ENCODE peak calls at places on chromosomes 1 and 21, in eight cellular contexts. T, X, A, E, C, R, U and P are unnamed samples. For H3K4me1, the result is how much of the 10 kb centered on the place peaks cover.

GRCh38 chr1:45332346-45332720 is 5.6 kb downstream of the HPDL start:
- DNase-seq in T (no peak), X (no peak), A (no peak), E (no peak), C (no peak), R (no peak), U (no peak), P (no peak)

GRCh38 chr1:247614625-247615024 is 9.2 kb downstream of the OR2G3 start:
- DNase-seq in T (no peak), X (no peak), A (no peak), E (no peak), C (no peak), R (no peak), U (no peak), P (no peak)

GRCh38 chr1:29267341-29268070 is 31.2 kb downstream of the PTPRU start:
- DNase-seq in T (no peak), X (no peak), A (no peak), E (no peak), C (no peak), R (peak), U (no peak), P (no peak)

GRCh38 chr1:167431909-167432650 is 86.2 kb downstream of the CD247 start:
- DNase-seq in T (no peak), X (no peak), A (no peak), E (no peak), C (no peak), R (no peak), U (no peak), P (no peak)

GRCh38 chr1:74010206-74010605 is 187.8 kb downstream of the LRRIQ3 start:
- DNase-seq in T (no peak), X (no peak), A (no peak), E (no peak), C (no peak), R (no peak), U (no peak), P (no peak)

GRCh38 chr1:160756617-160757206 is 17.7 kb downstream of the SLAMF7 start:
- DNase-seq in T (no peak), X (no peak), A (no peak), E (no peak), C (no peak), R (no peak), U (no peak), P (no peak)

GRCh38 chr1:39139723-39140360 is 64.7 kb upstream of the MACF1 start:
- DNase-seq in T (no peak), X (no peak), A (no peak), E (no peak), C (no peak), R (no peak), U (no peak), P (no peak)

GRCh38 chr1:230917284-230918135 is 49.2 kb upstream of the C1orf198 start:
- DNase-seq in T (peak), X (peak), A (peak), E (peak), C (peak), R (peak), U (peak), P (peak)

GRCh38 chr21:26273686-26274313 is 103.2 kb upstream of the APP start:
- DNase-seq in T (no peak), X (no peak), A (no peak), E (no peak), C (no peak), R (no peak), U (no peak), P (no peak)
- H3K4me1 ChIP-seq in T (under half), X (under half), A (under half), E (under half), C (under half), R (under half), U (under half), P (under half)

GRCh38 chr1:2875677-2876531 is 74.4 kb upstream of the TTC34 start:
- DNase-seq in T (no peak), X (no peak), A (no peak), E (peak), C (peak), R (no peak), U (no peak), P (no peak)
- TF ChIP-seq CTCF in T (no peak), X (peak), A (peak), E (peak), C (peak), R (no peak), U (no peak), P (peak)

DNA sequence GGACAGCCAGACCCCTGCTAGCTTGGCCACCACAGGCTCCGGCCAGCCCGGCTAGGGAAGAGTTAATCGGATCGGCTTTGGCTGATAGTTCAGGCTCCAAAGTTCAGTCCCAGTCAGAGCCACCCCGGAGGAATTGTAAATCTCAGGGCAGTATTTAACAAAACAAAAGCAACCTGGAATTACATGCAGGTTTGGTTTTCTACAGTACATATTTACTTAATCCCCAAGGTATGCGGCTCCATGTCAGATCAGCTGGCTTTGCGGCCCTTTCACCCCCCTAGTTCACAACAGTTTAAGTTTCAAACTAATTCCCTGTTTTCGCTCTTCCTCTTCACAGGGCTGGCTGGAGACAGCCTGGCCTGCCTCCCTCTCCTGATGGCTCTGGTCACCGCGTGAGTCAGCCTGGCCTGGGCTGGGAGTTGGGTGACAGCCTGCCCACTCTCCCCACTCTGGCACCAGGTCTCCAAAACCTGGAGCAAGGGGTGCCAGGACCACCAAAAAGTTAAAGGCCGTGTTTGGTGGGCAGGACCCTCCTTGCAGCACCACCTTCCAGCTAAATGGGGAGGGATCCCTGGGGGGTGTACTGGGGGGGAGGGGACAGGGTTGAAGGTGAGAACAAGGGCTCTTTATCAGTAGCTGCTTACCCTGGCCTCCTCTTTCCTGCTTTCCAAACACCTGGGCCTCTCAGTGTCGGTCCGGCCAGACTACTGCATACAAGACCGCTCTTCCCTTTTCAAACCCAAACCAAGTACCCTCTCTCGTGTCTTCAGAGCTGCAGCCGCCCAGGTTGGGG is 1.9 kb downstream of the DHRS3 start:
- DNase-seq in T (peak), X (peak), A (peak), E (peak), C (peak), R (peak), U (peak), P (peak)
- H3K4me1 ChIP-seq in T (under half), X (under half), A (under half), E (under half), C (half or more), R (under half), U (under half), P (under half)

DNA sequence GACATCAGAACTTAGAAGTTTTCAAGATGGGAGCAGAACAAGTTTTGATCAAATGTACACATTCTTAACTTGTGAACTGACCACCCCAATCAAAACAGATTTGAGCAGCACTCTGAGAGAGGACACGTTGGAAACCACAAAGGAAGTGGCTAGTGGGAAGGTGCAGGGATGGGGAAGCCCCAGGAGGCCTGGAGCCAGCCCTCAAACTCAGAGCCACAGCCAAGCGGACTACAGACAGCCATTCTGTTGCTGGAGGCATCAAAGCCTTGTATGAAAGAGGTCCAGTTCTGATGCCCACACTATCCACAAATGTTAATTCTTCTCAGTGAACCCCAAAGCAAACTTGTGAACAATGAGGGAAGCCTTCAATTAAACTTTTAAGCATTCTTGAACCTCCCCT is 143.6 kb upstream of the RAB4A start:
- DNase-seq in T (no peak), X (peak), A (no peak), E (no peak), C (peak), R (no peak), U (no peak), P (no peak)
- TF ChIP-seq CTCF in T (no peak), X (no peak), A (no peak), E (no peak), C (no peak), R (no peak), U (no peak), P (no peak)

GRCh38 chr1:225879521-225880209 is 2.5 kb downstream of the TMEM63A start:
- DNase-seq in T (peak), X (no peak), A (no peak), E (no peak), C (no peak), R (no peak), U (peak), P (no peak)
- H3K4me1 ChIP-seq in T (under half), X (under half), A (under half), E (under half), C (half or more), R (under half), U (half or more), P (under half)

GRCh38 chr1:997728-998050 is 2.2 kb downstream of the HES4 start:
- DNase-seq in T (no peak), X (no peak), A (peak), E (no peak), C (no peak), R (no peak), U (no peak), P (no peak)

GRCh38 chr1:999797-1000356 is at the start of gene HES4:
- DNase-seq in T (peak), X (peak), A (peak), E (peak), C (peak), R (peak), U (peak), P (peak)

GRCh38 chr1:998905-999796 is 746 bp downstream of the HES4 start:
- DNase-seq in T (peak), X (peak), A (peak), E (no peak), C (no peak), R (peak), U (no peak), P (peak)

GRCh38 chr1:996851-997727 is 2.8 kb downstream of the HES4 start:
- DNase-seq in T (no peak), X (no peak), A (no peak), E (no peak), C (no peak), R (no peak), U (no peak), P (peak)

DNA sequence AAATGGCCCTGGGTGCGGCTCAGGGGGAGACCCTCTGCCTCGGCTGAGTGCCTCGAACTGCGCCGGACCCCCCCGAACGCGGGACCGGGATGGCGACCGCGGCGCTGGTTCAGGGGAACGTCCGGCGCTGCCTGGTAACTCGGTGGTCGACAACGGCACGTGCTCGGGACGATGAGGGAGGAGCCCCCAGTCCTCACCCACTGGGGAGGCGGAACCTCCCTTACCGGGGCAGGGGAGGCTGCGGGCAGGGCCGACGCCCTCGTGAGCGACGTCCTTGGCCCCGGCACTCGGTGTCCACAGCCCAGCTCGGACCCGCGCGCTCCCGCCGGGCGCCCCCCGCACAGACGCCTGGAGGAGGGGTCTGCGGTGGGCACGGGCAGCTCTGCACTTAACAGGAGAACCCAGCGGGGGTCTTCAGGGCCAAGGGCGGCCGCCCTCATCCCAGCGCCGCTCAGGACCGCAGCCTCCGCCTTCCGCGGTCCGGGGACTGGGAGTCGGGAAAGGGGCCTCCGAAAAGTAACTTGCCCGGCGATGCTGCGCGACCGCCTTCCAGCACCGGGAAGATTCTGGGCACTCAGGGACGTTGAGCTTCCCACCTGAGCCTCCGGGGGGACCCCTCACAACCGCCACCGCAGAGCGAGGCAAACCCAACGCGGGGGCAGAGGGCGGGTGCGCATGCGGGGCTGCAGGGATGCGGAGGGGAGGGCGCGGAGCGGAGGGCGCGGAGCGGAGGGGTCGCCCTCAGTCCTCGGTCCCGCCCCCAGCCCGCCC is 1.7 kb downstream of the HES4 start:
- DNase-seq in T (no peak), X (no peak), A (peak), E (no peak), C (no peak), R (peak), U (no peak), P (peak)
- TF ChIP-seq CTCF in T (no peak), X (no peak), A (no peak), E (no peak), C (no peak), R (no peak), U (no peak), P (no peak)

GRCh38 chr1:14674030-14674429 is 75.5 kb downstream of the KAZN start:
- DNase-seq in T (no peak), X (no peak), A (no peak), E (no peak), C (no peak), R (no peak), U (no peak), P (no peak)
- H3K4me1 ChIP-seq in T (under half), X (under half), A (under half), E (under half), C (under half), R (under half), U (under half), P (under half)

DNA sequence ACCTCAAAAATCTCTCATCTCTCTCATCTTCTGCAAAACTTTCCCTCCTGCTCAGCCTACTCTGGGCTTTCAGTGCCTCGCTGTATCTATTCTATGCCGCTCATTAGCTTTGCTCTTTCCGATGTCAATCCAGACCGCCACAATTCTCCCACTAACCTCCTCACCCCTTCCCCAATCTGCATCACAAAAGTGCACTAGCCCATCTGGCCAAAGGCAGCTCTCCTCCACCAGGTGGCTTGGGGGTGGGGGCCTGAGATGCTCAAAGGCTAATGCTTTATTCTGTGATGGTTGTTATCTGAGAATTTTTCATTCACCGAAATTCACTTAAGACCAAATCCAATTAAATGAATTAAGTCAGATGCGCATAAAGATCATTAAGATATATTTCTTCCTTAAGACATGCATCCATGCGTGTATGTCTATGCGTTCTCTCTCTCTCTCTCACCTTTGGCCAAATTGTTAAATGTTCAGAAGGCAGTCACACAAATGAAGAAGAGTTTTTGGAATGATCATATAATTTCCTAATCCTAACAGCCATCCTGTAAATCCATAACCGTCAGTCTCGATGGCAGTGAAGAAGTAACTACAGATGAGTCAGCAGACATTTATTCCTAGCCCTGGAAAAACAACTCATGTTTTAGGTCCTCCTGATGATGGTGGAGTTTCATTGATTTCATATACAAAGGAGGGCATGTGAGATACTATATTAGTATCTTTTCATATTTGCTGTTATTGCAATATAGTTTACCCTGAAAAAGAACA is 111.3 kb downstream of the C1orf21 start:
- DNase-seq in T (no peak), X (no peak), A (no peak), E (no peak), C (no peak), R (no peak), U (no peak), P (no peak)
- TF ChIP-seq CTCF in T (no peak), X (no peak), A (no peak), E (no peak), C (no peak), R (no peak), U (no peak), P (no peak)